ENCODE peak calls at places on chromosomes 7 and 10, in six cellular contexts. D is astrocyte of the cerebellum, T is HFFc6, K is OCI-LY7, R is lower leg skin, W is GM12865. J is an unnamed sample.

GRCh38 chr7:15015545-15016314 is 113.2 kb upstream of the DGKB start:
- DNase-seq in W (peak; percentile 64), T (peak; percentile 56), R (no peak), K (peak; percentile 35), D (peak; percentile 76), J (peak; percentile 42)

GRCh38 chr7:89681448-89681847 is 472.8 kb upstream of the STEAP1 start:
- DNase-seq in T (no peak), K (no peak), R (no peak), W (no peak), D (no peak), J (no peak)

GRCh38 chr7:100893318-100893895 is 2.3 kb downstream of the ACHE start:
- DNase-seq in D (no peak), R (no peak), K (no peak), W (no peak), T (no peak), J (no peak)

GRCh38 chr10:14656052-14656451 is 118.6 kb downstream of the FAM107B start:
- DNase-seq in T (no peak), K (no peak), R (no peak), W (no peak), D (no peak), J (no peak)

GRCh38 chr10:115001506-115002381 is 63.7 kb downstream of the TRUB1 start:
- DNase-seq in R (no peak), D (no peak), K (peak; percentile 65), W (peak; percentile 8), T (no peak), J (no peak)

GRCh38 chr7:98557538-98558031 is 59.5 kb upstream of the NPTX2 start:
- DNase-seq in K (no peak), T (no peak), D (no peak), R (no peak), W (no peak), J (no peak)

GRCh38 chr7:17436126-17436525 is 137.7 kb downstream of the AHR start:
- DNase-seq in D (no peak), W (no peak), K (no peak), R (no peak), T (no peak), J (no peak)

GRCh38 chr7:128197586-128197985 is 43.5 kb upstream of the LEP start:
- DNase-seq in K (no peak), R (no peak), W (no peak), D (no peak), T (peak; percentile 30), J (no peak)

GRCh38 chr7:103391976-103392375 is 44.5 kb downstream of the PSMC2 start:
- DNase-seq in R (no peak), K (no peak), T (peak; percentile 40), D (no peak), W (no peak), J (no peak)

GRCh38 chr7:88106430-88106829 is 113.4 kb downstream of the SRI start:
- DNase-seq in D (no peak), R (no peak), T (no peak), K (no peak), W (no peak), J (no peak)

GRCh38 chr10:68781613-68782574 is 45.4 kb upstream of the STOX1 start:
- DNase-seq in T (no peak), W (no peak), D (no peak), K (peak; percentile 26), R (no peak), J (no peak)

GRCh38 chr10:119522747-119523426 is 19.6 kb downstream of the RGS10 start:
- DNase-seq in W (no peak), R (no peak), K (no peak), T (no peak), D (no peak), J (no peak)

GRCh38 chr10:62554632-62555199 is 180.5 kb downstream of the ZNF365 start:
- DNase-seq in K (peak; percentile 59), D (no peak), R (no peak), T (peak; percentile 58), W (peak; percentile 66), J (peak; percentile 27)

GRCh38 chr10:100744980-100745881 is at the start of gene PAX2:
- DNase-seq in K (no peak), T (no peak), R (no peak), D (no peak), W (no peak), J (no peak)

GRCh38 chr10:127797339-127797738 is 60.4 kb downstream of the FOXI2 start:
- DNase-seq in T (no peak), W (peak; percentile 24), R (no peak), K (peak; percentile 3), D (no peak), J (no peak)

DNA sequence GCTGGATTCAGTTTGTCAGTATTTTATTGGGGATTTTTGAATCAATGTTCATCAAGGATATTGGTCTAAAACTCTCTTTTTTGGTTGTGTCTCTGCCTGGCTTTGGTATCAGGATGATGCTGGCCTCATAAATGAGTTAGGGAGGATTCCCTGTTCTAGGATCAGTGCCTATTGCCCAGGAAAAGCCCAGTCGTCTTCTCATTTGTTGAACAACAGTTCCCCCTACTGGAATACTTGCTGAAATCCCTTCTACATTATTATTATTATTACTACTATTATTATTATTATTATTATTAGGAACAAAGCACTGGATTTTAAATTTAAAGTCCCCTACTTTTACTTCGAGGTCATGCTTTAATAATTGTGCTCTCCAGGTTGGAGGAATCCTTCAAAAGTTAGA is 528.9 kb downstream of the MAGI2 start:
- DNase-seq in K (no peak), D (peak; percentile 20), W (peak; percentile 1), T (peak; percentile 24), R (no peak), J (no peak)
- TF ChIP-seq CTCF in K (peak; percentile 40), D (peak; percentile 16), W (peak; percentile 5), T (peak; percentile 78), R (no peak), J (peak; percentile 20)

GRCh38 chr7:2553831-2554581 is 1.3 kb downstream of the BRAT1 start:
- DNase-seq in D (no peak), K (peak; percentile 7), R (no peak), T (no peak), W (no peak), J (no peak)

GRCh38 chr7:2554654-2555053 is 670 bp downstream of the BRAT1 start:
- DNase-seq in K (peak; percentile 48), T (no peak), R (no peak), D (no peak), W (peak; percentile 31), J (no peak)

GRCh38 chr7:2555121-2556052 is at the start of gene BRAT1:
- DNase-seq in K (peak; percentile 97), D (peak; percentile 77), T (peak; percentile 94), W (peak; percentile 96), R (peak; percentile 96), J (peak; percentile 73)

GRCh38 chr7:2560175-2560695 is 1.5 kb downstream of the IQCE start:
- DNase-seq in T (peak; percentile 16), D (no peak), R (no peak), K (no peak), W (no peak), J (no peak)

DNA sequence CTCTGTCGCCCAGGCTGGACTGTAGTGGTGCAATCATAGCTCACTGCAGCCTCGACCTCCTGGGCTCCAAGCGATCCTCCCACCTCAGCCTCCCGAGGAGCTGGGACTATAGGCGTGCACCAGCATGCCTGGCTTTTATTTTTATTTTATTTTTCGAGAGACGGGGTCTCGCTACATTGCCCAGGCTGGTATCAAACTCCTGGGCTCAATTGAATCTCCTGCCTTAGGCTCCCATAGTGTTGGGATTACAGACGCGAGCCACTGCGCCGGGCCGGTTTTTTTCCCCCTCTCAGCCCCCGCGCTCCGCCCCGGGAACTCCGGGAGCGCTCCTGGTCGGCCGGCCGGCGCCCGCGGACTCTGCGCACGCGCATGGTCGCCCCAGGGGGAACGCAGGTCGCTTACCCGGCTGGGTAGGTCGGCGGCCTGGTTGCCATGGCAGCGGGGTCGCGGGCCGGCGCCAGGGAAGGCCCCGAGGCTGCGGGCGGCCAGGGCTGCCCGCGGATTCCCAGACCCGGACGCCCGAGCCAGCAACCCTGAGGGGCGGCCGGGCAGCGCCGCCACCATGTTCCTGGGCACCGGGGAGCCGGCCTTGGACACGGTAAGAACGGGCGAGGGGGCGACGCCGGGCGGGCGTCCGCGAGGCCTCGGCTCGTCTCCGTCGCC is at the start of gene IQCE:
- DNase-seq in D (peak; percentile 55), W (peak; percentile 95), T (peak; percentile 79), K (peak; percentile 93), R (peak; percentile 86), J (peak; percentile 74)
- TF ChIP-seq CTCF in D (no peak), W (no peak), T (no peak), K (no peak), R (no peak), J (no peak)

DNA sequence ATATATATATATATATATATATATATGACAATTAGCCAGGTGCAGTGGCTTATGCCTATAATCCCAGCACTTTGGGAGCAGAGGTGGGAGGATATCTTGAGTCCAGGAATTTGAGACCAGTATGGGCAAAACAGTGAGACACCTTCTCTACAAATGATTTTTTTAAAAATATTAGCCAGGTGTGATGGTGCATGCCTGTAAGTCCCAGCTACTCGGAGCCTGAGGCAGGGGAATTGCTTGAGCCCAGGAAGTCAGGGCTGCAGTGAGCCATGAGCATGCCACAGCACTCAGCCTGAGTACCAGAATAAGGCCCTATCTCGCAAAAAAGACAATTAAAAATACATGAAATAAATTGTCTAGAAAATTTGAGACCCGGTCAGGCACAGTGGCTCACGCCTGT is 47.2 kb upstream of the MSRB2 start:
- DNase-seq in R (no peak), K (no peak), D (no peak), W (no peak), T (no peak), J (no peak)
- TF ChIP-seq CTCF in R (no peak), K (no peak), D (no peak), W (no peak), T (no peak), J (no peak)

GRCh38 chr10:6416892-6417512 is 163.1 kb downstream of the PRKCQ start:
- DNase-seq in R (no peak), T (peak; percentile 57), D (peak; percentile 34), W (peak; percentile 47), K (peak; percentile 69), J (no peak)
- TF ChIP-seq CTCF in R (no peak), T (peak; percentile 81), D (peak; percentile 61), W (peak; percentile 55), K (peak; percentile 94), J (peak; percentile 61)

DNA sequence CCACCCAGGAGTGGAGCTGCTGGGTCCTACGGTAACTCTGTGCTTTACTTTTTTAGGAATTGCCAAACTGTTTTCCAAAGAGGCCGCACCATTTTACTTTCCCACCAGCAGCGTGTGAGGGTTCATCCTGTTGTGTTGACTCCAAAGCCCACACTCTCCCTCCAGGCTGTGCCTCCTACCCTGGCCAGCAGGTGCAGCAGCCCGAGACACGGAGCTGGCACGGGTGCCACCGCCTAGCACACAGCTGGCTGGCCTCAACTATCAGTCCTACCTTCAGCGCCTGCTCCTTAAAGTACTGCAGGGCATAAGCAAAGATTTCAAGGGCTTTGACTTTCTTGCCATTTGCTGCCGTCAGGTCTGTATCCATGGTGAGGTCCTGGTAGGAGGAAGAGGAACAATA is 44.0 kb downstream of the HSPA12A start:
- DNase-seq in T (no peak), K (no peak), D (no peak), W (no peak), R (no peak), J (no peak)
- TF ChIP-seq CTCF in T (no peak), K (no peak), D (no peak), W (no peak), R (no peak), J (no peak)